ENCODE peak calls at places on chromosomes 7 and 10, in ten cellular contexts. One of them, this sample, is unnamed.

GRCh38 chr7:74542558-74543117 is 88.9 kb downstream of the GTF2IRD1 start:
- DNase-seq in mucosa of gallbladder: no peak
- DNase-seq in cardiac fibroblast: peak
- DNase-seq in epithelial cell of esophagus: peak
- DNase-seq in activated T-cell treated with anti-CD3 and anti-CD28 coated beads, Interleukin-2, amount 50 U/mL, for 1 hour: no peak
- DNase-seq in cardiac muscle cell: no peak
- DNase-seq in effector CD4-positive, alpha-beta T cell: no peak
- DNase-seq in T-cell: no peak
- DNase-seq in thoracic aorta: no peak
- DNase-seq in heart left ventricle: peak
- DNase-seq in this sample: no peak

GRCh38 chr7:30135551-30136271 is 925 bp downstream of the MTURN start:
- DNase-seq in cardiac fibroblast: peak
- DNase-seq in effector CD4-positive, alpha-beta T cell: peak
- DNase-seq in cardiac muscle cell: peak
- DNase-seq in mucosa of gallbladder: peak
- DNase-seq in heart left ventricle: peak
- DNase-seq in epithelial cell of esophagus: peak
- DNase-seq in T-cell: peak
- DNase-seq in activated T-cell treated with anti-CD3 and anti-CD28 coated beads, Interleukin-2, amount 50 U/mL, for 1 hour: peak
- DNase-seq in thoracic aorta: peak
- DNase-seq in this sample: peak

GRCh38 chr10:79400567-79401004 is 44.8 kb downstream of the ZCCHC24 start:
- DNase-seq in T-cell: no peak
- DNase-seq in cardiac fibroblast: peak
- DNase-seq in thoracic aorta: no peak
- DNase-seq in effector CD4-positive, alpha-beta T cell: peak
- DNase-seq in activated T-cell treated with anti-CD3 and anti-CD28 coated beads, Interleukin-2, amount 50 U/mL, for 1 hour: peak
- DNase-seq in cardiac muscle cell: peak
- DNase-seq in heart left ventricle: no peak
- DNase-seq in epithelial cell of esophagus: peak
- DNase-seq in mucosa of gallbladder: no peak
- DNase-seq in this sample: peak

GRCh38 chr7:130024390-130024789 is 26.8 kb downstream of the ZC3HC1 start:
- DNase-seq in cardiac muscle cell: no peak
- DNase-seq in cardiac fibroblast: peak
- DNase-seq in effector CD4-positive, alpha-beta T cell: no peak
- DNase-seq in epithelial cell of esophagus: no peak
- DNase-seq in activated T-cell treated with anti-CD3 and anti-CD28 coated beads, Interleukin-2, amount 50 U/mL, for 1 hour: no peak
- DNase-seq in T-cell: no peak
- DNase-seq in thoracic aorta: no peak
- DNase-seq in mucosa of gallbladder: no peak
- DNase-seq in heart left ventricle: no peak
- DNase-seq in this sample: no peak

GRCh38 chr10:63573068-63573697 is 52.0 kb downstream of the REEP3 start:
- DNase-seq in heart left ventricle: no peak
- DNase-seq in effector CD4-positive, alpha-beta T cell: no peak
- DNase-seq in cardiac fibroblast: peak
- DNase-seq in T-cell: no peak
- DNase-seq in mucosa of gallbladder: no peak
- DNase-seq in thoracic aorta: no peak
- DNase-seq in cardiac muscle cell: no peak
- DNase-seq in epithelial cell of esophagus: no peak
- DNase-seq in activated T-cell treated with anti-CD3 and anti-CD28 coated beads, Interleukin-2, amount 50 U/mL, for 1 hour: no peak
- DNase-seq in this sample: no peak

GRCh38 chr10:48390933-48391845 is 84.7 kb downstream of the MAPK8 start:
- DNase-seq in thoracic aorta: no peak
- DNase-seq in cardiac muscle cell: no peak
- DNase-seq in epithelial cell of esophagus: peak
- DNase-seq in cardiac fibroblast: peak
- DNase-seq in effector CD4-positive, alpha-beta T cell: no peak
- DNase-seq in T-cell: no peak
- DNase-seq in activated T-cell treated with anti-CD3 and anti-CD28 coated beads, Interleukin-2, amount 50 U/mL, for 1 hour: no peak
- DNase-seq in heart left ventricle: no peak
- DNase-seq in mucosa of gallbladder: no peak
- DNase-seq in this sample: no peak

GRCh38 chr10:69653561-69653960 is 23.5 kb downstream of the FAM241B start:
- DNase-seq in epithelial cell of esophagus: no peak
- DNase-seq in mucosa of gallbladder: no peak
- DNase-seq in cardiac muscle cell: no peak
- DNase-seq in activated T-cell treated with anti-CD3 and anti-CD28 coated beads, Interleukin-2, amount 50 U/mL, for 1 hour: no peak
- DNase-seq in effector CD4-positive, alpha-beta T cell: no peak
- DNase-seq in cardiac fibroblast: no peak
- DNase-seq in heart left ventricle: no peak
- DNase-seq in T-cell: no peak
- DNase-seq in thoracic aorta: no peak
- DNase-seq in this sample: no peak

GRCh38 chr7:140316165-140316661 is 82.1 kb downstream of the SLC37A3 start:
- DNase-seq in heart left ventricle: peak
- DNase-seq in thoracic aorta: peak
- DNase-seq in activated T-cell treated with anti-CD3 and anti-CD28 coated beads, Interleukin-2, amount 50 U/mL, for 1 hour: no peak
- DNase-seq in T-cell: no peak
- DNase-seq in mucosa of gallbladder: peak
- DNase-seq in epithelial cell of esophagus: peak
- DNase-seq in cardiac fibroblast: peak
- DNase-seq in effector CD4-positive, alpha-beta T cell: no peak
- DNase-seq in cardiac muscle cell: no peak
- DNase-seq in this sample: no peak

GRCh38 chr10:35027567-35027966 is 62.6 kb downstream of the CUL2 start:
- DNase-seq in mucosa of gallbladder: no peak
- DNase-seq in activated T-cell treated with anti-CD3 and anti-CD28 coated beads, Interleukin-2, amount 50 U/mL, for 1 hour: no peak
- DNase-seq in epithelial cell of esophagus: peak
- DNase-seq in heart left ventricle: no peak
- DNase-seq in thoracic aorta: no peak
- DNase-seq in cardiac muscle cell: peak
- DNase-seq in effector CD4-positive, alpha-beta T cell: no peak
- DNase-seq in T-cell: no peak
- DNase-seq in cardiac fibroblast: peak
- DNase-seq in this sample: no peak

GRCh38 chr7:100061518-100062193 is 12.1 kb downstream of the ZSCAN21 start:
- DNase-seq in heart left ventricle: no peak
- DNase-seq in mucosa of gallbladder: no peak
- DNase-seq in cardiac muscle cell: no peak
- DNase-seq in epithelial cell of esophagus: no peak
- DNase-seq in cardiac fibroblast: no peak
- DNase-seq in activated T-cell treated with anti-CD3 and anti-CD28 coated beads, Interleukin-2, amount 50 U/mL, for 1 hour: no peak
- DNase-seq in effector CD4-positive, alpha-beta T cell: no peak
- DNase-seq in T-cell: no peak
- DNase-seq in thoracic aorta: no peak
- DNase-seq in this sample: no peak

GRCh38 chr10:129891806-129892205 is 72.3 kb downstream of the EBF3 start:
- DNase-seq in thoracic aorta: no peak
- DNase-seq in heart left ventricle: peak
- DNase-seq in activated T-cell treated with anti-CD3 and anti-CD28 coated beads, Interleukin-2, amount 50 U/mL, for 1 hour: no peak
- DNase-seq in effector CD4-positive, alpha-beta T cell: no peak
- DNase-seq in cardiac muscle cell: no peak
- DNase-seq in cardiac fibroblast: peak
- DNase-seq in mucosa of gallbladder: no peak
- DNase-seq in epithelial cell of esophagus: no peak
- DNase-seq in T-cell: no peak
- DNase-seq in this sample: no peak

GRCh38 chr10:48482207-48482606 is 122.7 kb downstream of the ARHGAP22 start:
- DNase-seq in effector CD4-positive, alpha-beta T cell: no peak
- DNase-seq in heart left ventricle: no peak
- DNase-seq in activated T-cell treated with anti-CD3 and anti-CD28 coated beads, Interleukin-2, amount 50 U/mL, for 1 hour: no peak
- DNase-seq in cardiac muscle cell: no peak
- DNase-seq in T-cell: no peak
- DNase-seq in cardiac fibroblast: no peak
- DNase-seq in thoracic aorta: no peak
- DNase-seq in mucosa of gallbladder: no peak
- DNase-seq in epithelial cell of esophagus: no peak
- DNase-seq in this sample: no peak

GRCh38 chr7:45189151-45189970 is 31.8 kb downstream of the RAMP3 start:
- DNase-seq in activated T-cell treated with anti-CD3 and anti-CD28 coated beads, Interleukin-2, amount 50 U/mL, for 1 hour: no peak
- DNase-seq in cardiac muscle cell: no peak
- DNase-seq in heart left ventricle: no peak
- DNase-seq in epithelial cell of esophagus: no peak
- DNase-seq in T-cell: no peak
- DNase-seq in effector CD4-positive, alpha-beta T cell: no peak
- DNase-seq in mucosa of gallbladder: no peak
- DNase-seq in cardiac fibroblast: no peak
- DNase-seq in thoracic aorta: no peak
- DNase-seq in this sample: no peak

GRCh38 chr7:75596727-75597614 is 104.9 kb downstream of the SPDYE5 start:
- DNase-seq in mucosa of gallbladder: no peak
- DNase-seq in T-cell: no peak
- DNase-seq in heart left ventricle: no peak
- DNase-seq in cardiac muscle cell: no peak
- DNase-seq in epithelial cell of esophagus: no peak
- DNase-seq in activated T-cell treated with anti-CD3 and anti-CD28 coated beads, Interleukin-2, amount 50 U/mL, for 1 hour: no peak
- DNase-seq in cardiac fibroblast: peak
- DNase-seq in thoracic aorta: no peak
- DNase-seq in effector CD4-positive, alpha-beta T cell: no peak
- DNase-seq in this sample: no peak

GRCh38 chr10:73899401-73899780 is 11.5 kb upstream of the PLAU start:
- DNase-seq in mucosa of gallbladder: no peak
- DNase-seq in thoracic aorta: no peak
- DNase-seq in heart left ventricle: no peak
- DNase-seq in cardiac muscle cell: no peak
- DNase-seq in cardiac fibroblast: peak
- DNase-seq in epithelial cell of esophagus: peak
- DNase-seq in activated T-cell treated with anti-CD3 and anti-CD28 coated beads, Interleukin-2, amount 50 U/mL, for 1 hour: no peak
- DNase-seq in T-cell: no peak
- DNase-seq in effector CD4-positive, alpha-beta T cell: no peak
- DNase-seq in this sample: no peak

GRCh38 chr7:149774237-149775175 is 1.1 kb upstream of the ZNF467 start:
- DNase-seq in heart left ventricle: no peak
- DNase-seq in effector CD4-positive, alpha-beta T cell: no peak
- DNase-seq in cardiac muscle cell: peak
- DNase-seq in T-cell: no peak
- DNase-seq in mucosa of gallbladder: peak
- DNase-seq in thoracic aorta: no peak
- DNase-seq in cardiac fibroblast: peak
- DNase-seq in epithelial cell of esophagus: peak
- DNase-seq in activated T-cell treated with anti-CD3 and anti-CD28 coated beads, Interleukin-2, amount 50 U/mL, for 1 hour: no peak
- DNase-seq in this sample: no peak

GRCh38 chr7:103524042-103524907 is 78.3 kb upstream of the SLC26A5 start:
- DNase-seq in cardiac muscle cell: peak
- DNase-seq in T-cell: no peak
- DNase-seq in activated T-cell treated with anti-CD3 and anti-CD28 coated beads, Interleukin-2, amount 50 U/mL, for 1 hour: no peak
- DNase-seq in epithelial cell of esophagus: peak
- DNase-seq in heart left ventricle: no peak
- DNase-seq in thoracic aorta: no peak
- DNase-seq in cardiac fibroblast: peak
- DNase-seq in effector CD4-positive, alpha-beta T cell: no peak
- DNase-seq in mucosa of gallbladder: peak
- DNase-seq in this sample: no peak

GRCh38 chr10:90347239-90347638 is 510.6 kb downstream of the HTR7 start:
- DNase-seq in epithelial cell of esophagus: no peak
- DNase-seq in T-cell: no peak
- DNase-seq in effector CD4-positive, alpha-beta T cell: no peak
- DNase-seq in cardiac fibroblast: no peak
- DNase-seq in activated T-cell treated with anti-CD3 and anti-CD28 coated beads, Interleukin-2, amount 50 U/mL, for 1 hour: no peak
- DNase-seq in mucosa of gallbladder: no peak
- DNase-seq in thoracic aorta: no peak
- DNase-seq in heart left ventricle: no peak
- DNase-seq in cardiac muscle cell: no peak
- DNase-seq in this sample: no peak

GRCh38 chr10:99341860-99342517 is 12.8 kb downstream of the CNNM1 start:
- DNase-seq in epithelial cell of esophagus: no peak
- DNase-seq in cardiac fibroblast: peak
- DNase-seq in effector CD4-positive, alpha-beta T cell: no peak
- DNase-seq in mucosa of gallbladder: no peak
- DNase-seq in heart left ventricle: no peak
- DNase-seq in activated T-cell treated with anti-CD3 and anti-CD28 coated beads, Interleukin-2, amount 50 U/mL, for 1 hour: no peak
- DNase-seq in T-cell: no peak
- DNase-seq in cardiac muscle cell: no peak
- DNase-seq in thoracic aorta: no peak
- DNase-seq in this sample: no peak

GRCh38 chr7:32150589-32150988 is 80.4 kb upstream of the PDE1C start:
- DNase-seq in heart left ventricle: no peak
- DNase-seq in epithelial cell of esophagus: no peak
- DNase-seq in cardiac fibroblast: no peak
- DNase-seq in activated T-cell treated with anti-CD3 and anti-CD28 coated beads, Interleukin-2, amount 50 U/mL, for 1 hour: no peak
- DNase-seq in mucosa of gallbladder: no peak
- DNase-seq in effector CD4-positive, alpha-beta T cell: no peak
- DNase-seq in T-cell: no peak
- DNase-seq in cardiac muscle cell: no peak
- DNase-seq in thoracic aorta: no peak
- DNase-seq in this sample: no peak

GRCh38 chr10:101188942-101189341 is 40.3 kb downstream of the LBX1 start:
- DNase-seq in cardiac fibroblast: no peak
- DNase-seq in effector CD4-positive, alpha-beta T cell: no peak
- DNase-seq in thoracic aorta: no peak
- DNase-seq in cardiac muscle cell: no peak
- DNase-seq in mucosa of gallbladder: no peak
- DNase-seq in T-cell: no peak
- DNase-seq in epithelial cell of esophagus: no peak
- DNase-seq in heart left ventricle: no peak
- DNase-seq in activated T-cell treated with anti-CD3 and anti-CD28 coated beads, Interleukin-2, amount 50 U/mL, for 1 hour: no peak
- DNase-seq in this sample: no peak

GRCh38 chr7:100483101-100483727 is 513 bp upstream of the NYAP1 start:
- DNase-seq in T-cell: peak
- DNase-seq in effector CD4-positive, alpha-beta T cell: peak
- DNase-seq in mucosa of gallbladder: peak
- DNase-seq in thoracic aorta: no peak
- DNase-seq in activated T-cell treated with anti-CD3 and anti-CD28 coated beads, Interleukin-2, amount 50 U/mL, for 1 hour: peak
- DNase-seq in epithelial cell of esophagus: peak
- DNase-seq in cardiac fibroblast: peak
- DNase-seq in heart left ventricle: peak
- DNase-seq in cardiac muscle cell: peak
- DNase-seq in this sample: peak

GRCh38 chr7:145779165-145779564 is 337.4 kb upstream of the CNTNAP2 start:
- DNase-seq in thoracic aorta: no peak
- DNase-seq in effector CD4-positive, alpha-beta T cell: no peak
- DNase-seq in cardiac muscle cell: no peak
- DNase-seq in T-cell: no peak
- DNase-seq in activated T-cell treated with anti-CD3 and anti-CD28 coated beads, Interleukin-2, amount 50 U/mL, for 1 hour: no peak
- DNase-seq in heart left ventricle: no peak
- DNase-seq in mucosa of gallbladder: no peak
- DNase-seq in cardiac fibroblast: peak
- DNase-seq in epithelial cell of esophagus: no peak
- DNase-seq in this sample: no peak

GRCh38 chr10:77030408-77030717 is 607.2 kb downstream of the KCNMA1 start:
- DNase-seq in T-cell: no peak
- DNase-seq in epithelial cell of esophagus: no peak
- DNase-seq in mucosa of gallbladder: no peak
- DNase-seq in cardiac muscle cell: no peak
- DNase-seq in cardiac fibroblast: no peak
- DNase-seq in effector CD4-positive, alpha-beta T cell: no peak
- DNase-seq in heart left ventricle: no peak
- DNase-seq in thoracic aorta: no peak
- DNase-seq in activated T-cell treated with anti-CD3 and anti-CD28 coated beads, Interleukin-2, amount 50 U/mL, for 1 hour: no peak
- DNase-seq in this sample: no peak

GRCh38 chr7:31562002-31562401 is 48.1 kb downstream of the ITPRID1 start:
- DNase-seq in effector CD4-positive, alpha-beta T cell: no peak
- DNase-seq in thoracic aorta: no peak
- DNase-seq in epithelial cell of esophagus: no peak
- DNase-seq in T-cell: no peak
- DNase-seq in cardiac muscle cell: no peak
- DNase-seq in mucosa of gallbladder: no peak
- DNase-seq in heart left ventricle: no peak
- DNase-seq in activated T-cell treated with anti-CD3 and anti-CD28 coated beads, Interleukin-2, amount 50 U/mL, for 1 hour: no peak
- DNase-seq in cardiac fibroblast: no peak
- DNase-seq in this sample: no peak

GRCh38 chr10:13437026-13437555 is 89.0 kb upstream of the SEPHS1 start:
- DNase-seq in thoracic aorta: no peak
- DNase-seq in cardiac fibroblast: no peak
- DNase-seq in mucosa of gallbladder: no peak
- DNase-seq in cardiac muscle cell: no peak
- DNase-seq in epithelial cell of esophagus: no peak
- DNase-seq in heart left ventricle: no peak
- DNase-seq in effector CD4-positive, alpha-beta T cell: no peak
- DNase-seq in activated T-cell treated with anti-CD3 and anti-CD28 coated beads, Interleukin-2, amount 50 U/mL, for 1 hour: no peak
- DNase-seq in T-cell: no peak
- DNase-seq in this sample: no peak

GRCh38 chr7:77697535-77697831 is 1.2 kb downstream of the RSBN1L start:
- DNase-seq in effector CD4-positive, alpha-beta T cell: peak
- DNase-seq in cardiac fibroblast: no peak
- DNase-seq in cardiac muscle cell: no peak
- DNase-seq in mucosa of gallbladder: no peak
- DNase-seq in heart left ventricle: peak
- DNase-seq in T-cell: no peak
- DNase-seq in epithelial cell of esophagus: no peak
- DNase-seq in thoracic aorta: no peak
- DNase-seq in activated T-cell treated with anti-CD3 and anti-CD28 coated beads, Interleukin-2, amount 50 U/mL, for 1 hour: no peak
- DNase-seq in this sample: peak